ENCODE peak calls at places on chromosomes 11 and 22, in six cellular contexts. One of them, this sample, is unnamed.

GRCh38 chr11:13358871-13359270 is 81.3 kb downstream of the BMAL1 start:
- DNase-seq in occipital lobe: no peak
- DNase-seq in activated T-helper 9 cell treated with anti-CD3 and anti-CD28 coated beads, Interleukin-2, amount 50 U/mL, for 16 hours: no peak
- DNase-seq in epithelial cell of esophagus: no peak
- DNase-seq in stimulated activated CD8-positive, alpha-beta memory T cell treated with anti-CD3 and anti-CD28 coated beads, Interleukin-4, amount 100 ng/mL, for 4 hours: no peak
- DNase-seq in spleen: no peak
- DNase-seq in this sample: no peak

GRCh38 chr11:78354741-78355705 is 62.6 kb downstream of the GAB2 start:
- DNase-seq in occipital lobe: no peak
- DNase-seq in activated T-helper 9 cell treated with anti-CD3 and anti-CD28 coated beads, Interleukin-2, amount 50 U/mL, for 16 hours: no peak
- DNase-seq in epithelial cell of esophagus: no peak
- DNase-seq in stimulated activated CD8-positive, alpha-beta memory T cell treated with anti-CD3 and anti-CD28 coated beads, Interleukin-4, amount 100 ng/mL, for 4 hours: no peak
- DNase-seq in spleen: no peak
- DNase-seq in this sample: no peak

GRCh38 chr11:124039557-124039956 is 1.6 kb downstream of the OR10G7 start:
- DNase-seq in occipital lobe: no peak
- DNase-seq in activated T-helper 9 cell treated with anti-CD3 and anti-CD28 coated beads, Interleukin-2, amount 50 U/mL, for 16 hours: no peak
- DNase-seq in epithelial cell of esophagus: no peak
- DNase-seq in stimulated activated CD8-positive, alpha-beta memory T cell treated with anti-CD3 and anti-CD28 coated beads, Interleukin-4, amount 100 ng/mL, for 4 hours: no peak
- DNase-seq in spleen: no peak
- DNase-seq in this sample: no peak

GRCh38 chr11:31620434-31620833 is 110.9 kb downstream of the ELP4 start:
- DNase-seq in occipital lobe: no peak
- DNase-seq in activated T-helper 9 cell treated with anti-CD3 and anti-CD28 coated beads, Interleukin-2, amount 50 U/mL, for 16 hours: no peak
- DNase-seq in epithelial cell of esophagus: peak
- DNase-seq in stimulated activated CD8-positive, alpha-beta memory T cell treated with anti-CD3 and anti-CD28 coated beads, Interleukin-4, amount 100 ng/mL, for 4 hours: no peak
- DNase-seq in spleen: no peak
- DNase-seq in this sample: no peak

GRCh38 chr11:134055029-134055428 is 13.8 kb upstream of the JAM3 start:
- DNase-seq in occipital lobe: no peak
- DNase-seq in activated T-helper 9 cell treated with anti-CD3 and anti-CD28 coated beads, Interleukin-2, amount 50 U/mL, for 16 hours: no peak
- DNase-seq in epithelial cell of esophagus: no peak
- DNase-seq in stimulated activated CD8-positive, alpha-beta memory T cell treated with anti-CD3 and anti-CD28 coated beads, Interleukin-4, amount 100 ng/mL, for 4 hours: no peak
- DNase-seq in spleen: no peak
- DNase-seq in this sample: no peak

GRCh38 chr22:42933783-42934144 is 76.7 kb upstream of the ARFGAP3 start:
- DNase-seq in occipital lobe: no peak
- DNase-seq in activated T-helper 9 cell treated with anti-CD3 and anti-CD28 coated beads, Interleukin-2, amount 50 U/mL, for 16 hours: no peak
- DNase-seq in epithelial cell of esophagus: peak
- DNase-seq in stimulated activated CD8-positive, alpha-beta memory T cell treated with anti-CD3 and anti-CD28 coated beads, Interleukin-4, amount 100 ng/mL, for 4 hours: no peak
- DNase-seq in spleen: no peak
- DNase-seq in this sample: no peak

GRCh38 chr11:103601230-103601846 is 435.1 kb upstream of the DDI1 start:
- DNase-seq in occipital lobe: no peak
- DNase-seq in activated T-helper 9 cell treated with anti-CD3 and anti-CD28 coated beads, Interleukin-2, amount 50 U/mL, for 16 hours: no peak
- DNase-seq in epithelial cell of esophagus: peak
- DNase-seq in stimulated activated CD8-positive, alpha-beta memory T cell treated with anti-CD3 and anti-CD28 coated beads, Interleukin-4, amount 100 ng/mL, for 4 hours: no peak
- DNase-seq in spleen: no peak
- DNase-seq in this sample: no peak

GRCh38 chr11:121929581-121929980 is 186.4 kb downstream of the BLID start:
- DNase-seq in occipital lobe: peak
- DNase-seq in activated T-helper 9 cell treated with anti-CD3 and anti-CD28 coated beads, Interleukin-2, amount 50 U/mL, for 16 hours: no peak
- DNase-seq in epithelial cell of esophagus: peak
- DNase-seq in stimulated activated CD8-positive, alpha-beta memory T cell treated with anti-CD3 and anti-CD28 coated beads, Interleukin-4, amount 100 ng/mL, for 4 hours: no peak
- DNase-seq in spleen: no peak
- DNase-seq in this sample: no peak

GRCh38 chr11:724063-724732 is 18.2 kb downstream of the EPS8L2 start:
- DNase-seq in occipital lobe: no peak
- DNase-seq in activated T-helper 9 cell treated with anti-CD3 and anti-CD28 coated beads, Interleukin-2, amount 50 U/mL, for 16 hours: no peak
- DNase-seq in epithelial cell of esophagus: no peak
- DNase-seq in stimulated activated CD8-positive, alpha-beta memory T cell treated with anti-CD3 and anti-CD28 coated beads, Interleukin-4, amount 100 ng/mL, for 4 hours: no peak
- DNase-seq in spleen: peak
- DNase-seq in this sample: no peak

GRCh38 chr22:29580200-29580810 is 608 bp downstream of the NIPSNAP1 start:
- DNase-seq in occipital lobe: no peak
- DNase-seq in activated T-helper 9 cell treated with anti-CD3 and anti-CD28 coated beads, Interleukin-2, amount 50 U/mL, for 16 hours: no peak
- DNase-seq in epithelial cell of esophagus: no peak
- DNase-seq in stimulated activated CD8-positive, alpha-beta memory T cell treated with anti-CD3 and anti-CD28 coated beads, Interleukin-4, amount 100 ng/mL, for 4 hours: no peak
- DNase-seq in spleen: peak
- DNase-seq in this sample: no peak

GRCh38 chr22:46803031-46803880 is 40.8 kb downstream of the TBC1D22A start:
- DNase-seq in occipital lobe: no peak
- DNase-seq in activated T-helper 9 cell treated with anti-CD3 and anti-CD28 coated beads, Interleukin-2, amount 50 U/mL, for 16 hours: peak
- DNase-seq in epithelial cell of esophagus: peak
- DNase-seq in stimulated activated CD8-positive, alpha-beta memory T cell treated with anti-CD3 and anti-CD28 coated beads, Interleukin-4, amount 100 ng/mL, for 4 hours: peak
- DNase-seq in spleen: peak
- DNase-seq in this sample: no peak